ENCODE peak calls at places on chromosomes 11 and 22, in five cellular contexts. I, H, P, S and L are unnamed samples.

GRCh38 chr11:92149996-92150395 is 74.6 kb upstream of the FAT3 start:
- DNase-seq in S (no peak), H (no peak), P (no peak), I (no peak), L (no peak)

GRCh38 chr11:69005183-69005630 is 7.8 kb downstream of the MRGPRF start:
- DNase-seq in I (peak; percentile 8), P (no peak), S (no peak), H (no peak), L (no peak)

GRCh38 chr11:92048415-92048814 is 176.2 kb upstream of the FAT3 start:
- DNase-seq in S (no peak), H (no peak), I (no peak), P (no peak), L (no peak)

GRCh38 chr11:9169595-9170295 is 78.3 kb upstream of the SCUBE2 start:
- DNase-seq in S (no peak), H (no peak), I (no peak), P (no peak), L (no peak)

GRCh38 chr11:8488395-8488794 is 105.6 kb downstream of the STK33 start:
- DNase-seq in P (no peak), S (no peak), H (no peak), I (no peak), L (no peak)

GRCh38 chr11:119684361-119685072 is 44.5 kb downstream of the NECTIN1 start:
- DNase-seq in I (no peak), H (peak; percentile 42), P (no peak), S (no peak), L (no peak)

GRCh38 chr11:96388891-96389603 is 665 bp downstream of the CCDC82 start:
- DNase-seq in P (no peak), H (no peak), I (peak; percentile 73), S (peak; percentile 18), L (peak; percentile 3)

GRCh38 chr11:35043933-35044332 is 95.0 kb upstream of the CD44 start:
- DNase-seq in S (no peak), P (no peak), H (peak; percentile 26), I (no peak), L (no peak)

GRCh38 chr11:75264356-75264755 is 23.8 kb downstream of the TPBGL start:
- DNase-seq in H (no peak), P (no peak), S (no peak), I (no peak), L (no peak)

GRCh38 chr11:58888579-58888978 is 44.1 kb upstream of the GLYATL2 start:
- DNase-seq in P (no peak), S (no peak), H (no peak), I (no peak), L (no peak)

GRCh38 chr22:46245515-46245914 is 4.6 kb downstream of the CDPF1 start:
- DNase-seq in H (no peak), P (no peak), S (no peak), I (no peak), L (no peak)

GRCh38 chr22:36285017-36285416 is 32.1 kb downstream of the APOL1 start:
- DNase-seq in H (no peak), I (no peak), P (no peak), S (no peak), L (no peak)